ENCODE peak calls at places on chromosomes 11 and 22, in six cellular contexts. K, N, D, Z, J and X are unnamed samples.
A peak's percentile ranks its signal among the peaks of the same experiment; 100 is the strongest.

GRCh38 chr22:20021196-20022181 is 579 bp downstream of the TANGO2 start:
- DNase-seq in K (peak; percentile 54), N (peak; percentile 46), D (no peak), Z (peak; percentile 82), J (peak; percentile 62), X (no peak)

GRCh38 chr22:29225422-29226090 is 19.9 kb downstream of the EMID1 start:
- DNase-seq in K (peak; percentile 42), N (no peak), D (no peak), Z (peak; percentile 73), J (no peak), X (peak; percentile 60)

GRCh38 chr11:65834202-65834601 is 439 bp downstream of the SNX32 start:
- DNase-seq in K (no peak), N (no peak), D (no peak), Z (no peak), J (no peak), X (no peak)

GRCh38 chr22:18996376-18996900 is 60.3 kb upstream of the PRODH start:
- DNase-seq in K (no peak), N (no peak), D (no peak), Z (no peak), J (no peak), X (no peak)

GRCh38 chr22:33467718-33468117 is 409.5 kb upstream of the SYN3 start:
- DNase-seq in K (no peak), N (no peak), D (no peak), Z (no peak), J (no peak), X (no peak)

GRCh38 chr22:29269731-29270474 is 1.8 kb downstream of the EWSR1 start:
- DNase-seq in K (peak; percentile 12), N (no peak), D (no peak), Z (no peak), J (no peak), X (no peak)

GRCh38 chr11:75084883-75085282 is 11.8 kb downstream of the OR2AT4 start:
- DNase-seq in K (no peak), N (no peak), D (no peak), Z (no peak), J (no peak), X (no peak)

GRCh38 chr11:88353386-88353785 is 15.8 kb upstream of the CTSC start:
- DNase-seq in K (no peak), N (no peak), D (no peak), Z (no peak), J (no peak), X (no peak)

GRCh38 chr11:114209904-114210303 is 86.3 kb upstream of the NNMT start:
- DNase-seq in K (no peak), N (no peak), D (no peak), Z (no peak), J (no peak), X (no peak)

GRCh38 chr11:100875521-100875869 is 188.4 kb downstream of the ARHGAP42 start:
- DNase-seq in K (no peak), N (no peak), D (no peak), Z (no peak), J (no peak), X (no peak)

GRCh38 chr22:35313311-35314121 is 13.8 kb downstream of the TOM1 start:
- DNase-seq in K (peak; percentile 96), N (peak; percentile 95), D (no peak), Z (no peak), J (no peak), X (no peak)

GRCh38 chr22:24437091-24437490 is 9.7 kb downstream of the ADORA2A start:
- DNase-seq in K (no peak), N (no peak), D (no peak), Z (no peak), J (no peak), X (no peak)

GRCh38 chr11:121555172-121555571 is 102.4 kb upstream of the SORL1-AS1 start:
- DNase-seq in K (no peak), N (no peak), D (no peak), Z (no peak), J (no peak), X (no peak)

GRCh38 chr22:49608660-49609059 is 219.0 kb downstream of the BRD1 start:
- DNase-seq in K (no peak), N (no peak), D (no peak), Z (no peak), J (no peak), X (no peak)

GRCh38 chr11:12629601-12630313 is 44.5 kb upstream of the TEAD1 start:
- DNase-seq in K (peak; percentile 78), N (peak; percentile 64), D (no peak), Z (no peak), J (no peak), X (no peak)

GRCh38 chr22:40238425-40239344 is 61.0 kb downstream of the TNRC6B start:
- DNase-seq in K (peak; percentile 74), N (peak; percentile 79), D (no peak), Z (peak; percentile 77), J (peak; percentile 61), X (no peak)

GRCh38 chr11:123183391-123184099 is 11.5 kb downstream of the CLMP start:
- DNase-seq in K (no peak), N (peak; percentile 29), D (no peak), Z (no peak), J (no peak), X (no peak)

GRCh38 chr11:2525941-2526807 is 81.4 kb downstream of the KCNQ1 start:
- DNase-seq in K (no peak), N (no peak), D (no peak), Z (no peak), J (peak; percentile 54), X (no peak)

GRCh38 chr22:40120783-40121182 is 56.9 kb upstream of the TNRC6B start:
- DNase-seq in K (no peak), N (no peak), D (no peak), Z (no peak), J (no peak), X (no peak)

GRCh38 chr11:8034604-8035224 is 46.3 kb upstream of the TUB start:
- DNase-seq in K (no peak), N (no peak), D (no peak), Z (peak; percentile 56), J (no peak), X (no peak)

GRCh38 chr11:12290477-12290922 is 86.9 kb upstream of the PARVA start:
- DNase-seq in K (no peak), N (peak; percentile 48), D (no peak), Z (no peak), J (no peak), X (no peak)

GRCh38 chr11:111745719-111746504 is 20.3 kb downstream of the PPP2R1B start:
- DNase-seq in K (peak; percentile 75), N (peak; percentile 59), D (no peak), Z (no peak), J (no peak), X (no peak)

GRCh38 chr22:17159504-17159951 is 451 bp upstream of the HDHD5 start:
- DNase-seq in K (peak; percentile 47), N (peak; percentile 49), D (peak; percentile 14), Z (peak; percentile 60), J (no peak), X (peak; percentile 13)

GRCh38 chr11:72780291-72781062 is 13.4 kb downstream of the STARD10 start:
- DNase-seq in K (no peak), N (no peak), D (no peak), Z (no peak), J (no peak), X (no peak)
- H3K4me1 ChIP-seq in K (peaks cover 6% of the 10 kb centered on the region), N (no peaks in the 10 kb centered on the region), D (peaks cover 16% of the 10 kb centered on the region), Z (no peaks in the 10 kb centered on the region), J (no peaks in the 10 kb centered on the region), X (peaks cover 18% of the 10 kb centered on the region)

GRCh38 chr11:35160248-35160820 is 21.4 kb downstream of the CD44 start:
- DNase-seq in K (no peak), N (no peak), D (no peak), Z (no peak), J (no peak), X (no peak)
- H3K27ac ChIP-seq in K (peak overlapping the region; percentile 34), N (no peak overlapping the region), D (peak overlapping the region; percentile 17), Z (no peak overlapping the region), J (peak overlapping the region; percentile 99), X (peak overlapping the region; percentile 75)

GRCh38 chr22:37570661-37570976 is 9.3 kb downstream of the LGALS2 start:
- DNase-seq in K (no peak), N (no peak), D (no peak), Z (no peak), J (no peak), X (no peak)

GRCh38 chr22:37568448-37569008 is 8.2 kb downstream of the CDC42EP1 start:
- DNase-seq in K (no peak), N (no peak), D (no peak), Z (no peak), J (no peak), X (no peak)

GRCh38 chr22:37571258-37571991 is 8.5 kb downstream of the LGALS2 start:
- DNase-seq in K (peak; percentile 26), N (peak; percentile 35), D (no peak), Z (no peak), J (no peak), X (no peak)

GRCh38 chr22:37569009-37569920 is 9.0 kb downstream of the CDC42EP1 start:
- DNase-seq in K (no peak), N (no peak), D (no peak), Z (no peak), J (no peak), X (no peak)

DNA sequence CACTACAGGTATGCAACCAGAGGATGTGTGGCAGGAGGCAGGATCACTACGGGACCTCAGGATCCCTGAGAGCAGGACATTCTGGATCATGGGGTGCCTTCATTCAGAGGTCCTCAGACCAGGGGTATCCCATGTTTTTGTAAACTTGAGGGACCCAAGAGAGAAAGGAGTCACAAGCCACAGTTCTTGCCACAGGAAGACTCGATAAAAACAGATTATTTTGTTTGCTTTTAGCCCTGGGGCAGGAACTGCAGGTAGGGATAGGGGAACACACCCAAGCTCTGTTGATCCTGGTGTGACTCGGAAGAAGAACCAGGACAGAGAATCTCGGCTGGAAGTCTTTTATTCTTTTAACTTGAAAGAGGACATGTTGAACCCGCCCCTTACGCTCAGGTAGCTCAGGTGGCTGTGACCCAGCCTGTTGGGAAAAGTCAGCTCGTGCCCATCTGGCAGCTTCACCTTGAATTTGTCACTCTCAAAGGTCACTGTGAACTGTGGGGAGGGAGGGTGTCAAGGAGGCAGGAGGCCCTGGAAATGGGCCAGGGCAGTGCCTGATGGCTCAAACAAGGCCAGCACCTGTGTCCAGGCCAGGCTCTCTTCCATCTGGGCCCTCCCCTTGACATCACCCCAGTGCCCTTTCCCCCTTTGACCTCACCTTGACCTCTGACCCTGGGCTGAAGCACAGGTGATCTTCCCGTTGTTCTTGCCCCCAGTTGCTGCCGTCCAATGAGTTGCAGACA is 9.8 kb downstream of the LGALS2 start:
- DNase-seq in K (no peak), N (no peak), D (no peak), Z (no peak), J (no peak), X (no peak)
- H3K4me1 ChIP-seq in K (peaks cover 8% of the 10 kb centered on the region), N (peaks cover 50% of the 10 kb centered on the region), D (peaks cover 21% of the 10 kb centered on the region), Z (no peaks in the 10 kb centered on the region), J (peaks cover 17% of the 10 kb centered on the region), X (peaks cover 46% of the 10 kb centered on the region)

DNA sequence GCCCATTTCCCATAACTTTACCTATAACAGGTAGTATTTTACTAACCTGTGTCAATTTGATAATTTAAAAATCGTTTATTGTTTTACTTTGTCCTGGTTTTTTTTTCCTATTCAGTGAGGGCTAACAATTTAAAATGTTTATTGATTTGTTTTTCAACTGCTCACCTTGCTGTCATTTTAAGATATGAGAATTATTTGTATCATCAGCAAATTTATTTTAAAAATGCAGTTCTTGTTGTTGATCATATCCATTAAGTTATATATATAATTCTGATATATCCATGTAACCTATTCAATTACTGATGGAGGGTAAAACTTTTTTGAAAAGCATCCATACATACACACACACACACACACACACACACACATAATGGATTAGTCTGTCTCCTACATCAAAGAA is 24.8 kb downstream of the RRAS2 start:
- DNase-seq in K (no peak), N (no peak), D (no peak), Z (no peak), J (no peak), X (no peak)
- H3K27ac ChIP-seq in K (no peak overlapping the region), N (no peak overlapping the region), D (no peak overlapping the region), Z (no peak overlapping the region), J (no peak overlapping the region), X (no peak overlapping the region)